ENCODE peak calls at places on chromosomes 2 and 18, in six cellular contexts. One of them, this sample, is unnamed.

GRCh38 chr2:128108166-128108565 is 17.2 kb downstream of the UGGT1 start:
- DNase-seq in heart right ventricle: no peak
- DNase-seq in vagina: no peak
- DNase-seq in fibroblast of lung: no peak
- DNase-seq in CD4-positive, CD25-positive, alpha-beta regulatory T cell: no peak
- DNase-seq in aorta: no peak
- DNase-seq in this sample: no peak

GRCh38 chr2:203631068-203631757 is 75.2 kb upstream of the CD28 start:
- DNase-seq in heart right ventricle: no peak
- DNase-seq in vagina: no peak
- DNase-seq in fibroblast of lung: peak
- DNase-seq in CD4-positive, CD25-positive, alpha-beta regulatory T cell: no peak
- DNase-seq in aorta: no peak
- DNase-seq in this sample: no peak

GRCh38 chr2:236626391-236627150 is 56.9 kb downstream of the ACKR3 start:
- DNase-seq in heart right ventricle: no peak
- DNase-seq in vagina: no peak
- DNase-seq in fibroblast of lung: no peak
- DNase-seq in CD4-positive, CD25-positive, alpha-beta regulatory T cell: no peak
- DNase-seq in aorta: peak
- DNase-seq in this sample: no peak

GRCh38 chr18:37778417-37779165 is 213.0 kb upstream of the CELF4 start:
- DNase-seq in heart right ventricle: peak
- DNase-seq in vagina: no peak
- DNase-seq in fibroblast of lung: peak
- DNase-seq in CD4-positive, CD25-positive, alpha-beta regulatory T cell: no peak
- DNase-seq in aorta: peak
- DNase-seq in this sample: peak

GRCh38 chr18:13368080-13368813 is 149.7 kb downstream of the LDLRAD4 start:
- DNase-seq in heart right ventricle: no peak
- DNase-seq in vagina: no peak
- DNase-seq in fibroblast of lung: no peak
- DNase-seq in CD4-positive, CD25-positive, alpha-beta regulatory T cell: no peak
- DNase-seq in aorta: no peak
- DNase-seq in this sample: no peak

GRCh38 chr2:16014041-16014787 is 73.9 kb downstream of the MYCN start:
- DNase-seq in heart right ventricle: peak
- DNase-seq in vagina: no peak
- DNase-seq in fibroblast of lung: no peak
- DNase-seq in CD4-positive, CD25-positive, alpha-beta regulatory T cell: no peak
- DNase-seq in aorta: no peak
- DNase-seq in this sample: no peak

GRCh38 chr2:196159223-196159892 is 12.0 kb downstream of the STK17B start:
- DNase-seq in heart right ventricle: no peak
- DNase-seq in vagina: no peak
- DNase-seq in fibroblast of lung: no peak
- DNase-seq in CD4-positive, CD25-positive, alpha-beta regulatory T cell: no peak
- DNase-seq in aorta: no peak
- DNase-seq in this sample: peak

GRCh38 chr2:182077451-182078142 is 91.9 kb downstream of the PPP1R1C start:
- DNase-seq in heart right ventricle: no peak
- DNase-seq in vagina: no peak
- DNase-seq in fibroblast of lung: peak
- DNase-seq in CD4-positive, CD25-positive, alpha-beta regulatory T cell: peak
- DNase-seq in aorta: no peak
- DNase-seq in this sample: peak

GRCh38 chr2:10924859-10925258 is 13.1 kb downstream of the KCNF1 start:
- DNase-seq in heart right ventricle: no peak
- DNase-seq in vagina: no peak
- DNase-seq in fibroblast of lung: no peak
- DNase-seq in CD4-positive, CD25-positive, alpha-beta regulatory T cell: no peak
- DNase-seq in aorta: no peak
- DNase-seq in this sample: no peak

GRCh38 chr2:184599875-184600227 is 1.5 kb downstream of the ZNF804A start:
- DNase-seq in heart right ventricle: no peak
- DNase-seq in vagina: no peak
- DNase-seq in fibroblast of lung: peak
- DNase-seq in CD4-positive, CD25-positive, alpha-beta regulatory T cell: no peak
- DNase-seq in aorta: no peak
- DNase-seq in this sample: peak
- H3K4me3 ChIP-seq in heart right ventricle: peak
- H3K4me3 ChIP-seq in vagina: no peak
- H3K4me3 ChIP-seq in fibroblast of lung: peak
- H3K4me3 ChIP-seq in CD4-positive, CD25-positive, alpha-beta regulatory T cell: no peak
- H3K4me3 ChIP-seq in aorta: no peak
- H3K4me3 ChIP-seq in this sample: peak

GRCh38 chr2:52695731-52696130 is 1071.9 kb upstream of the CHAC2 start:
- DNase-seq in heart right ventricle: no peak
- DNase-seq in vagina: no peak
- DNase-seq in fibroblast of lung: peak
- DNase-seq in CD4-positive, CD25-positive, alpha-beta regulatory T cell: no peak
- DNase-seq in aorta: no peak
- DNase-seq in this sample: no peak

GRCh38 chr2:52703004-52703403 is 1064.6 kb upstream of the CHAC2 start:
- DNase-seq in heart right ventricle: no peak
- DNase-seq in vagina: no peak
- DNase-seq in fibroblast of lung: no peak
- DNase-seq in CD4-positive, CD25-positive, alpha-beta regulatory T cell: no peak
- DNase-seq in aorta: no peak
- DNase-seq in this sample: no peak

DNA sequence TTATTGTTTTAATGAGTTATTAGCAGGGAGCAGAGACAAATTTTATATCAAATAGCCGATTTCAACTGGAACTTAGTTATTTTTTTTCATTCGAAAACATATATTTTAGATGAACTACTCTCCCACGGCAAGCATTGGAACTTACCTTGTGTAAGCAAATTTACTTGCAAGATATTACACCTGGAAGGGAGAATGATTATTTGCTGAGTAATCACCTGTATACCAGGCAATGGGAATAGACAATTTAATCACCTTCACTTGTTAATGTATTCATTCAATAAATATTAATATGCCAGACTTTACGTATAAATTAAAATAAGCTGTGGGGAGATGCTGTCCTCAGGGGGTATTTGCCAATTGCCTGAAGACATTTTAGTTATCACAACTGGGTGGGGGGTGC is 1069.9 kb upstream of the CHAC2 start:
- DNase-seq in heart right ventricle: no peak
- DNase-seq in vagina: no peak
- DNase-seq in fibroblast of lung: no peak
- DNase-seq in CD4-positive, CD25-positive, alpha-beta regulatory T cell: no peak
- DNase-seq in aorta: no peak
- DNase-seq in this sample: no peak
- H3K4me3 ChIP-seq in heart right ventricle: no peak
- H3K4me3 ChIP-seq in vagina: no peak
- H3K4me3 ChIP-seq in fibroblast of lung: no peak
- H3K4me3 ChIP-seq in CD4-positive, CD25-positive, alpha-beta regulatory T cell: no peak
- H3K4me3 ChIP-seq in aorta: no peak
- H3K4me3 ChIP-seq in this sample: no peak

GRCh38 chr2:176094307-176094706 is 1.8 kb downstream of the HOXD13 start:
- DNase-seq in heart right ventricle: no peak
- DNase-seq in vagina: no peak
- DNase-seq in fibroblast of lung: no peak
- DNase-seq in CD4-positive, CD25-positive, alpha-beta regulatory T cell: no peak
- DNase-seq in aorta: no peak
- DNase-seq in this sample: no peak

GRCh38 chr2:176096986-176097819 is 2.4 kb upstream of the HOXD12 start:
- DNase-seq in heart right ventricle: peak
- DNase-seq in vagina: no peak
- DNase-seq in fibroblast of lung: peak
- DNase-seq in CD4-positive, CD25-positive, alpha-beta regulatory T cell: peak
- DNase-seq in aorta: peak
- DNase-seq in this sample: peak

GRCh38 chr2:176097820-176098365 is 1.7 kb upstream of the HOXD12 start:
- DNase-seq in heart right ventricle: no peak
- DNase-seq in vagina: no peak
- DNase-seq in fibroblast of lung: no peak
- DNase-seq in CD4-positive, CD25-positive, alpha-beta regulatory T cell: no peak
- DNase-seq in aorta: no peak
- DNase-seq in this sample: no peak

GRCh38 chr2:176095421-176095820 is 2.9 kb downstream of the HOXD13 start:
- DNase-seq in heart right ventricle: no peak
- DNase-seq in vagina: no peak
- DNase-seq in fibroblast of lung: no peak
- DNase-seq in CD4-positive, CD25-positive, alpha-beta regulatory T cell: no peak
- DNase-seq in aorta: no peak
- DNase-seq in this sample: no peak

GRCh38 chr2:176096243-176096985 is 3.2 kb upstream of the HOXD12 start:
- DNase-seq in heart right ventricle: no peak
- DNase-seq in vagina: no peak
- DNase-seq in fibroblast of lung: no peak
- DNase-seq in CD4-positive, CD25-positive, alpha-beta regulatory T cell: no peak
- DNase-seq in aorta: no peak
- DNase-seq in this sample: peak
- H3K4me3 ChIP-seq in heart right ventricle: peak
- H3K4me3 ChIP-seq in vagina: peak
- H3K4me3 ChIP-seq in fibroblast of lung: peak
- H3K4me3 ChIP-seq in CD4-positive, CD25-positive, alpha-beta regulatory T cell: peak
- H3K4me3 ChIP-seq in aorta: no peak
- H3K4me3 ChIP-seq in this sample: peak

GRCh38 chr2:36367497-36368353 is 12.1 kb downstream of the CRIM1 start:
- DNase-seq in heart right ventricle: no peak
- DNase-seq in vagina: no peak
- DNase-seq in fibroblast of lung: no peak
- DNase-seq in CD4-positive, CD25-positive, alpha-beta regulatory T cell: no peak
- DNase-seq in aorta: no peak
- DNase-seq in this sample: no peak
- H3K4me3 ChIP-seq in heart right ventricle: no peak
- H3K4me3 ChIP-seq in vagina: no peak
- H3K4me3 ChIP-seq in fibroblast of lung: peak
- H3K4me3 ChIP-seq in CD4-positive, CD25-positive, alpha-beta regulatory T cell: no peak
- H3K4me3 ChIP-seq in aorta: no peak
- H3K4me3 ChIP-seq in this sample: no peak

GRCh38 chr18:58772161-58772560 is 92.5 kb upstream of the ZNF532 start:
- DNase-seq in heart right ventricle: no peak
- DNase-seq in vagina: no peak
- DNase-seq in fibroblast of lung: no peak
- DNase-seq in CD4-positive, CD25-positive, alpha-beta regulatory T cell: no peak
- DNase-seq in aorta: no peak
- DNase-seq in this sample: no peak
- H3K4me3 ChIP-seq in heart right ventricle: no peak
- H3K4me3 ChIP-seq in vagina: no peak
- H3K4me3 ChIP-seq in fibroblast of lung: no peak
- H3K4me3 ChIP-seq in CD4-positive, CD25-positive, alpha-beta regulatory T cell: no peak
- H3K4me3 ChIP-seq in aorta: no peak
- H3K4me3 ChIP-seq in this sample: no peak

This sample was measured in Karpas-422.